ENCODE peak calls at places on chromosomes 3 and 15, in seven cellular contexts. One of them, this sample, is unnamed.

GRCh38 chr3:137762674-137763593 is 1.2 kb upstream of the SOX14 start:
- DNase-seq in activated CD4-positive, alpha-beta T cell treated with anti-CD3 and anti-CD28 coated beads, Interleukin-2, amount 50 U/mL, for 1 hour: no peak
- DNase-seq in AG09319: no peak
- DNase-seq in progenitor cell of endocrine pancreas: no peak
- DNase-seq in myocyte: no peak
- DNase-seq in mucosa of descending colon: no peak
- DNase-seq in left ventricle myocardium inferior: no peak
- DNase-seq in this sample: no peak

GRCh38 chr15:81113861-81114261 is 20.2 kb upstream of the CFAP161 start:
- DNase-seq in activated CD4-positive, alpha-beta T cell treated with anti-CD3 and anti-CD28 coated beads, Interleukin-2, amount 50 U/mL, for 1 hour: no peak
- DNase-seq in progenitor cell of endocrine pancreas: no peak
- DNase-seq in AG09319: no peak
- DNase-seq in left ventricle myocardium inferior: no peak
- DNase-seq in mucosa of descending colon: no peak
- DNase-seq in myocyte: no peak
- DNase-seq in this sample: no peak

GRCh38 chr3:175258763-175259162 is 399.6 kb downstream of the NAALADL2 start:
- DNase-seq in myocyte: peak; percentile 64
- DNase-seq in mucosa of descending colon: no peak
- DNase-seq in AG09319: no peak
- DNase-seq in left ventricle myocardium inferior: no peak
- DNase-seq in activated CD4-positive, alpha-beta T cell treated with anti-CD3 and anti-CD28 coated beads, Interleukin-2, amount 50 U/mL, for 1 hour: no peak
- DNase-seq in progenitor cell of endocrine pancreas: no peak
- DNase-seq in this sample: no peak

GRCh38 chr3:18443670-18444596 is 18.8 kb upstream of the SATB1 start:
- DNase-seq in mucosa of descending colon: peak; percentile 62
- DNase-seq in progenitor cell of endocrine pancreas: peak; percentile 21
- DNase-seq in activated CD4-positive, alpha-beta T cell treated with anti-CD3 and anti-CD28 coated beads, Interleukin-2, amount 50 U/mL, for 1 hour: peak; percentile 9
- DNase-seq in myocyte: no peak
- DNase-seq in left ventricle myocardium inferior: peak; percentile 12
- DNase-seq in AG09319: no peak
- DNase-seq in this sample: peak; percentile 31

GRCh38 chr3:112409061-112409460 is 76.1 kb downstream of the CD200 start:
- DNase-seq in mucosa of descending colon: no peak
- DNase-seq in progenitor cell of endocrine pancreas: no peak
- DNase-seq in left ventricle myocardium inferior: no peak
- DNase-seq in AG09319: no peak
- DNase-seq in myocyte: no peak
- DNase-seq in activated CD4-positive, alpha-beta T cell treated with anti-CD3 and anti-CD28 coated beads, Interleukin-2, amount 50 U/mL, for 1 hour: no peak
- DNase-seq in this sample: no peak

GRCh38 chr3:190697901-190698300 is 164.6 kb downstream of the GMNC start:
- DNase-seq in progenitor cell of endocrine pancreas: no peak
- DNase-seq in AG09319: peak; percentile 48
- DNase-seq in myocyte: peak; percentile 50
- DNase-seq in left ventricle myocardium inferior: no peak
- DNase-seq in mucosa of descending colon: no peak
- DNase-seq in activated CD4-positive, alpha-beta T cell treated with anti-CD3 and anti-CD28 coated beads, Interleukin-2, amount 50 U/mL, for 1 hour: no peak
- DNase-seq in this sample: no peak

GRCh38 chr15:80429964-80430363 is 25.8 kb downstream of the ARNT2 start:
- DNase-seq in left ventricle myocardium inferior: no peak
- DNase-seq in progenitor cell of endocrine pancreas: no peak
- DNase-seq in myocyte: no peak
- DNase-seq in activated CD4-positive, alpha-beta T cell treated with anti-CD3 and anti-CD28 coated beads, Interleukin-2, amount 50 U/mL, for 1 hour: no peak
- DNase-seq in AG09319: no peak
- DNase-seq in mucosa of descending colon: no peak
- DNase-seq in this sample: no peak

GRCh38 chr3:52001443-52001974 is 5.8 kb upstream of the RPL29 start:
- DNase-seq in myocyte: peak; percentile 59
- DNase-seq in left ventricle myocardium inferior: peak; percentile 77
- DNase-seq in mucosa of descending colon: peak; percentile 81
- DNase-seq in progenitor cell of endocrine pancreas: peak; percentile 91
- DNase-seq in activated CD4-positive, alpha-beta T cell treated with anti-CD3 and anti-CD28 coated beads, Interleukin-2, amount 50 U/mL, for 1 hour: peak; percentile 83
- DNase-seq in AG09319: no peak
- DNase-seq in this sample: peak; percentile 79

GRCh38 chr3:74613566-74613965 is 893 bp downstream of the CNTN3 start:
- DNase-seq in left ventricle myocardium inferior: no peak
- DNase-seq in AG09319: no peak
- DNase-seq in mucosa of descending colon: peak; percentile 50
- DNase-seq in activated CD4-positive, alpha-beta T cell treated with anti-CD3 and anti-CD28 coated beads, Interleukin-2, amount 50 U/mL, for 1 hour: no peak
- DNase-seq in progenitor cell of endocrine pancreas: no peak
- DNase-seq in myocyte: no peak
- DNase-seq in this sample: peak; percentile 39

GRCh38 chr3:126269360-126269759 is 87.8 kb downstream of the KLF15 start:
- DNase-seq in left ventricle myocardium inferior: no peak
- DNase-seq in activated CD4-positive, alpha-beta T cell treated with anti-CD3 and anti-CD28 coated beads, Interleukin-2, amount 50 U/mL, for 1 hour: no peak
- DNase-seq in progenitor cell of endocrine pancreas: no peak
- DNase-seq in mucosa of descending colon: no peak
- DNase-seq in AG09319: no peak
- DNase-seq in myocyte: no peak
- DNase-seq in this sample: no peak

GRCh38 chr15:47602124-47602523 is 115.2 kb upstream of the SEMA6D start:
- DNase-seq in myocyte: no peak
- DNase-seq in mucosa of descending colon: no peak
- DNase-seq in left ventricle myocardium inferior: no peak
- DNase-seq in activated CD4-positive, alpha-beta T cell treated with anti-CD3 and anti-CD28 coated beads, Interleukin-2, amount 50 U/mL, for 1 hour: no peak
- DNase-seq in progenitor cell of endocrine pancreas: no peak
- DNase-seq in AG09319: no peak
- DNase-seq in this sample: no peak

GRCh38 chr3:168511428-168512014 is 415.8 kb upstream of the GOLIM4 start:
- DNase-seq in AG09319: no peak
- DNase-seq in left ventricle myocardium inferior: no peak
- DNase-seq in mucosa of descending colon: no peak
- DNase-seq in progenitor cell of endocrine pancreas: no peak
- DNase-seq in myocyte: peak; percentile 13
- DNase-seq in activated CD4-positive, alpha-beta T cell treated with anti-CD3 and anti-CD28 coated beads, Interleukin-2, amount 50 U/mL, for 1 hour: no peak
- DNase-seq in this sample: no peak

GRCh38 chr3:158160958-158161357 is 51.1 kb downstream of the RSRC1 start:
- DNase-seq in activated CD4-positive, alpha-beta T cell treated with anti-CD3 and anti-CD28 coated beads, Interleukin-2, amount 50 U/mL, for 1 hour: no peak
- DNase-seq in myocyte: peak; percentile 27
- DNase-seq in mucosa of descending colon: no peak
- DNase-seq in AG09319: peak; percentile 62
- DNase-seq in progenitor cell of endocrine pancreas: no peak
- DNase-seq in left ventricle myocardium inferior: no peak
- DNase-seq in this sample: no peak

GRCh38 chr3:62073038-62073437 is 300.3 kb downstream of the FEZF2 start:
- DNase-seq in mucosa of descending colon: no peak
- DNase-seq in left ventricle myocardium inferior: no peak
- DNase-seq in activated CD4-positive, alpha-beta T cell treated with anti-CD3 and anti-CD28 coated beads, Interleukin-2, amount 50 U/mL, for 1 hour: no peak
- DNase-seq in progenitor cell of endocrine pancreas: no peak
- DNase-seq in myocyte: no peak
- DNase-seq in AG09319: no peak
- DNase-seq in this sample: no peak

GRCh38 chr3:42185044-42185443 is 80.9 kb downstream of the CCK start:
- DNase-seq in activated CD4-positive, alpha-beta T cell treated with anti-CD3 and anti-CD28 coated beads, Interleukin-2, amount 50 U/mL, for 1 hour: no peak
- DNase-seq in mucosa of descending colon: no peak
- DNase-seq in progenitor cell of endocrine pancreas: no peak
- DNase-seq in left ventricle myocardium inferior: no peak
- DNase-seq in AG09319: peak; percentile 14
- DNase-seq in myocyte: peak; percentile 14
- DNase-seq in this sample: peak; percentile 26

GRCh38 chr3:112775011-112775742 is 71.5 kb downstream of the CD200R1L start:
- DNase-seq in progenitor cell of endocrine pancreas: no peak
- DNase-seq in myocyte: no peak
- DNase-seq in left ventricle myocardium inferior: no peak
- DNase-seq in mucosa of descending colon: no peak
- DNase-seq in AG09319: no peak
- DNase-seq in activated CD4-positive, alpha-beta T cell treated with anti-CD3 and anti-CD28 coated beads, Interleukin-2, amount 50 U/mL, for 1 hour: no peak
- DNase-seq in this sample: no peak

GRCh38 chr3:36786921-36787890 is 22.9 kb upstream of the DCLK3 start:
- DNase-seq in AG09319: no peak
- DNase-seq in activated CD4-positive, alpha-beta T cell treated with anti-CD3 and anti-CD28 coated beads, Interleukin-2, amount 50 U/mL, for 1 hour: no peak
- DNase-seq in left ventricle myocardium inferior: peak; percentile 21
- DNase-seq in mucosa of descending colon: no peak
- DNase-seq in progenitor cell of endocrine pancreas: no peak
- DNase-seq in myocyte: no peak
- DNase-seq in this sample: no peak

GRCh38 chr15:91769919-91770318 is 83.6 kb upstream of the SLCO3A1 start:
- DNase-seq in activated CD4-positive, alpha-beta T cell treated with anti-CD3 and anti-CD28 coated beads, Interleukin-2, amount 50 U/mL, for 1 hour: no peak
- DNase-seq in AG09319: no peak
- DNase-seq in progenitor cell of endocrine pancreas: no peak
- DNase-seq in left ventricle myocardium inferior: no peak
- DNase-seq in mucosa of descending colon: no peak
- DNase-seq in myocyte: no peak
- DNase-seq in this sample: no peak

GRCh38 chr3:52085883-52086282 is 29.5 kb upstream of the DUSP7 start:
- DNase-seq in AG09319: no peak
- DNase-seq in mucosa of descending colon: peak; percentile 13
- DNase-seq in left ventricle myocardium inferior: no peak
- DNase-seq in activated CD4-positive, alpha-beta T cell treated with anti-CD3 and anti-CD28 coated beads, Interleukin-2, amount 50 U/mL, for 1 hour: no peak
- DNase-seq in progenitor cell of endocrine pancreas: no peak
- DNase-seq in myocyte: peak; percentile 66
- DNase-seq in this sample: no peak

GRCh38 chr15:44084728-44085127 is 110.3 kb downstream of the FRMD5 start:
- DNase-seq in AG09319: no peak
- DNase-seq in progenitor cell of endocrine pancreas: no peak
- DNase-seq in mucosa of descending colon: no peak
- DNase-seq in myocyte: no peak
- DNase-seq in activated CD4-positive, alpha-beta T cell treated with anti-CD3 and anti-CD28 coated beads, Interleukin-2, amount 50 U/mL, for 1 hour: no peak
- DNase-seq in left ventricle myocardium inferior: no peak
- DNase-seq in this sample: no peak

GRCh38 chr3:61688307-61688695 is 126.9 kb downstream of the PTPRG start:
- DNase-seq in activated CD4-positive, alpha-beta T cell treated with anti-CD3 and anti-CD28 coated beads, Interleukin-2, amount 50 U/mL, for 1 hour: no peak
- DNase-seq in myocyte: no peak
- DNase-seq in left ventricle myocardium inferior: no peak
- DNase-seq in mucosa of descending colon: no peak
- DNase-seq in AG09319: no peak
- DNase-seq in progenitor cell of endocrine pancreas: no peak
- DNase-seq in this sample: no peak

GRCh38 chr15:88487796-88488523 is 20.5 kb downstream of the MRPS11 start:
- DNase-seq in left ventricle myocardium inferior: no peak
- DNase-seq in activated CD4-positive, alpha-beta T cell treated with anti-CD3 and anti-CD28 coated beads, Interleukin-2, amount 50 U/mL, for 1 hour: no peak
- DNase-seq in myocyte: no peak
- DNase-seq in mucosa of descending colon: no peak
- DNase-seq in AG09319: no peak
- DNase-seq in progenitor cell of endocrine pancreas: no peak
- DNase-seq in this sample: no peak

GRCh38 chr3:134880431-134880830 is 85.4 kb downstream of the EPHB1 start:
- DNase-seq in myocyte: no peak
- DNase-seq in activated CD4-positive, alpha-beta T cell treated with anti-CD3 and anti-CD28 coated beads, Interleukin-2, amount 50 U/mL, for 1 hour: no peak
- DNase-seq in AG09319: no peak
- DNase-seq in left ventricle myocardium inferior: no peak
- DNase-seq in progenitor cell of endocrine pancreas: no peak
- DNase-seq in mucosa of descending colon: no peak
- DNase-seq in this sample: no peak

GRCh38 chr3:48535578-48535977 is 21.0 kb downstream of the PFKFB4 start:
- DNase-seq in AG09319: no peak
- DNase-seq in myocyte: no peak
- DNase-seq in progenitor cell of endocrine pancreas: no peak
- DNase-seq in left ventricle myocardium inferior: no peak
- DNase-seq in mucosa of descending colon: no peak
- DNase-seq in activated CD4-positive, alpha-beta T cell treated with anti-CD3 and anti-CD28 coated beads, Interleukin-2, amount 50 U/mL, for 1 hour: no peak
- DNase-seq in this sample: no peak

GRCh38 chr3:141386611-141387110 is 18.4 kb downstream of the ZBTB38 start:
- DNase-seq in mucosa of descending colon: no peak
- DNase-seq in AG09319: no peak
- DNase-seq in progenitor cell of endocrine pancreas: no peak
- DNase-seq in activated CD4-positive, alpha-beta T cell treated with anti-CD3 and anti-CD28 coated beads, Interleukin-2, amount 50 U/mL, for 1 hour: no peak
- DNase-seq in left ventricle myocardium inferior: no peak
- DNase-seq in myocyte: no peak
- DNase-seq in this sample: no peak

GRCh38 chr15:42759093-42759492 is 22.2 kb upstream of the CDAN1 start:
- DNase-seq in left ventricle myocardium inferior: no peak
- DNase-seq in myocyte: peak; percentile 45
- DNase-seq in mucosa of descending colon: no peak
- DNase-seq in activated CD4-positive, alpha-beta T cell treated with anti-CD3 and anti-CD28 coated beads, Interleukin-2, amount 50 U/mL, for 1 hour: no peak
- DNase-seq in AG09319: no peak
- DNase-seq in progenitor cell of endocrine pancreas: no peak
- DNase-seq in this sample: no peak

GRCh38 chr3:8768364-8769087 is 887 bp downstream of the OXTR start:
- DNase-seq in left ventricle myocardium inferior: no peak
- DNase-seq in activated CD4-positive, alpha-beta T cell treated with anti-CD3 and anti-CD28 coated beads, Interleukin-2, amount 50 U/mL, for 1 hour: no peak
- DNase-seq in progenitor cell of endocrine pancreas: no peak
- DNase-seq in myocyte: no peak
- DNase-seq in mucosa of descending colon: no peak
- DNase-seq in AG09319: no peak
- DNase-seq in this sample: no peak

GRCh38 chr3:65950340-65951326 is 88.1 kb downstream of the MAGI1 start:
- DNase-seq in left ventricle myocardium inferior: no peak
- DNase-seq in mucosa of descending colon: no peak
- DNase-seq in activated CD4-positive, alpha-beta T cell treated with anti-CD3 and anti-CD28 coated beads, Interleukin-2, amount 50 U/mL, for 1 hour: no peak
- DNase-seq in myocyte: no peak
- DNase-seq in AG09319: no peak
- DNase-seq in progenitor cell of endocrine pancreas: no peak
- DNase-seq in this sample: no peak

GRCh38 chr3:59444293-59444671 is 394.5 kb upstream of the CFAP20DC start:
- DNase-seq in activated CD4-positive, alpha-beta T cell treated with anti-CD3 and anti-CD28 coated beads, Interleukin-2, amount 50 U/mL, for 1 hour: no peak
- DNase-seq in progenitor cell of endocrine pancreas: no peak
- DNase-seq in mucosa of descending colon: no peak
- DNase-seq in left ventricle myocardium inferior: no peak
- DNase-seq in AG09319: no peak
- DNase-seq in myocyte: no peak
- DNase-seq in this sample: no peak

GRCh38 chr3:40980467-40980866 is 218.8 kb upstream of the CTNNB1 start:
- DNase-seq in AG09319: no peak
- DNase-seq in left ventricle myocardium inferior: no peak
- DNase-seq in activated CD4-positive, alpha-beta T cell treated with anti-CD3 and anti-CD28 coated beads, Interleukin-2, amount 50 U/mL, for 1 hour: no peak
- DNase-seq in mucosa of descending colon: no peak
- DNase-seq in progenitor cell of endocrine pancreas: no peak
- DNase-seq in myocyte: no peak
- DNase-seq in this sample: no peak

GRCh38 chr3:196169836-196170240 is 41.4 kb downstream of the ZDHHC19 start:
- DNase-seq in AG09319: no peak
- DNase-seq in mucosa of descending colon: no peak
- DNase-seq in progenitor cell of endocrine pancreas: no peak
- DNase-seq in myocyte: peak; percentile 92
- DNase-seq in activated CD4-positive, alpha-beta T cell treated with anti-CD3 and anti-CD28 coated beads, Interleukin-2, amount 50 U/mL, for 1 hour: no peak
- DNase-seq in left ventricle myocardium inferior: no peak
- DNase-seq in this sample: no peak

GRCh38 chr15:78850926-78851600 is 21.6 kb upstream of the MORF4L1 start:
- DNase-seq in mucosa of descending colon: no peak
- DNase-seq in left ventricle myocardium inferior: no peak
- DNase-seq in activated CD4-positive, alpha-beta T cell treated with anti-CD3 and anti-CD28 coated beads, Interleukin-2, amount 50 U/mL, for 1 hour: no peak
- DNase-seq in myocyte: no peak
- DNase-seq in progenitor cell of endocrine pancreas: no peak
- DNase-seq in AG09319: no peak
- DNase-seq in this sample: no peak

GRCh38 chr3:71692139-71692538 is 33.1 kb downstream of the EIF4E3 start:
- DNase-seq in progenitor cell of endocrine pancreas: no peak
- DNase-seq in AG09319: no peak
- DNase-seq in mucosa of descending colon: no peak
- DNase-seq in activated CD4-positive, alpha-beta T cell treated with anti-CD3 and anti-CD28 coated beads, Interleukin-2, amount 50 U/mL, for 1 hour: no peak
- DNase-seq in left ventricle myocardium inferior: no peak
- DNase-seq in myocyte: no peak
- DNase-seq in this sample: no peak

GRCh38 chr3:42033741-42034140 is 57.4 kb upstream of the TRAK1 start:
- DNase-seq in myocyte: no peak
- DNase-seq in AG09319: no peak
- DNase-seq in progenitor cell of endocrine pancreas: no peak
- DNase-seq in left ventricle myocardium inferior: no peak
- DNase-seq in activated CD4-positive, alpha-beta T cell treated with anti-CD3 and anti-CD28 coated beads, Interleukin-2, amount 50 U/mL, for 1 hour: no peak
- DNase-seq in mucosa of descending colon: no peak
- DNase-seq in this sample: no peak

GRCh38 chr3:23302276-23302675 is 99.1 kb downstream of the UBE2E2 start:
- DNase-seq in left ventricle myocardium inferior: no peak
- DNase-seq in myocyte: peak; percentile 32
- DNase-seq in mucosa of descending colon: no peak
- DNase-seq in activated CD4-positive, alpha-beta T cell treated with anti-CD3 and anti-CD28 coated beads, Interleukin-2, amount 50 U/mL, for 1 hour: no peak
- DNase-seq in AG09319: no peak
- DNase-seq in progenitor cell of endocrine pancreas: no peak
- DNase-seq in this sample: no peak

GRCh38 chr3:58117561-58118305 is 93.0 kb downstream of the DNASE1L3 start:
- DNase-seq in left ventricle myocardium inferior: peak; percentile 39
- DNase-seq in progenitor cell of endocrine pancreas: no peak
- DNase-seq in activated CD4-positive, alpha-beta T cell treated with anti-CD3 and anti-CD28 coated beads, Interleukin-2, amount 50 U/mL, for 1 hour: no peak
- DNase-seq in myocyte: no peak
- DNase-seq in mucosa of descending colon: no peak
- DNase-seq in AG09319: peak; percentile 35
- DNase-seq in this sample: no peak

GRCh38 chr15:83106994-83107840 is at the start of gene TM6SF1:
- DNase-seq in left ventricle myocardium inferior: no peak
- DNase-seq in AG09319: no peak
- DNase-seq in mucosa of descending colon: peak; percentile 30
- DNase-seq in activated CD4-positive, alpha-beta T cell treated with anti-CD3 and anti-CD28 coated beads, Interleukin-2, amount 50 U/mL, for 1 hour: peak; percentile 3
- DNase-seq in myocyte: peak; percentile 26
- DNase-seq in progenitor cell of endocrine pancreas: peak; percentile 35
- DNase-seq in this sample: no peak